ENCODE peak calls at places on chromosomes 11 and 22, in seven cellular contexts. N is PC-9, M is left lung, F is lung, G is spleen, R is PC-3, P is MG63. Y is an unnamed sample. For H3K36me3, the result is how much of the 10 kb centered on the place peaks cover.

GRCh38 chr11:113481672-113482071 is 6.5 kb upstream of the DRD2 start:
- DNase-seq in N (no peak), M (no peak), F (no peak), G (no peak), R (no peak), P (no peak), Y (no peak)

GRCh38 chr11:70111269-70112016 is 33.3 kb downstream of the ANO1 start:
- DNase-seq in N (peak), M (peak), F (no peak), G (no peak), R (peak), P (peak), Y (no peak)

GRCh38 chr22:39559456-39560105 is 11.0 kb upstream of the CACNA1I start:
- DNase-seq in N (peak), M (no peak), F (no peak), G (no peak), R (peak), P (peak), Y (no peak)

GRCh38 chr11:11461473-11461872 is 108.4 kb upstream of the CSNK2A3 start:
- DNase-seq in N (no peak), M (no peak), F (no peak), G (no peak), R (no peak), P (no peak), Y (no peak)

GRCh38 chr11:42598341-42598740 is 713.5 kb upstream of the API5 start:
- DNase-seq in N (no peak), M (no peak), F (no peak), G (no peak), R (no peak), P (no peak), Y (no peak)

GRCh38 chr11:1442163-1442562 is 44.4 kb downstream of the MOB2 start:
- DNase-seq in N (no peak), M (no peak), F (no peak), G (no peak), R (no peak), P (no peak), Y (no peak)

GRCh38 chr11:130070109-130070828 is 575 bp downstream of the APLP2 start:
- DNase-seq in N (peak), M (peak), F (peak), G (peak), R (peak), P (peak), Y (no peak)

GRCh38 chr11:14448229-14448628 is 51.4 kb downstream of the COPB1 start:
- DNase-seq in N (no peak), M (no peak), F (no peak), G (no peak), R (peak), P (no peak), Y (no peak)

GRCh38 chr11:79466411-79466810 is 25.6 kb upstream of the TENM4 start:
- DNase-seq in N (no peak), M (no peak), F (no peak), G (no peak), R (peak), P (no peak), Y (no peak)

GRCh38 chr11:10298342-10298741 is 4.3 kb upstream of the SBF2 start:
- DNase-seq in N (no peak), M (no peak), F (no peak), G (no peak), R (peak), P (no peak), Y (no peak)

GRCh38 chr22:45218974-45219373 is 21.7 kb downstream of the KIAA0930 start:
- DNase-seq in N (no peak), M (no peak), F (no peak), G (no peak), R (no peak), P (no peak), Y (no peak)

GRCh38 chr22:44920183-44920582 is 89.6 kb downstream of the PHF21B start:
- DNase-seq in N (no peak), M (peak), F (no peak), G (peak), R (no peak), P (no peak), Y (peak)

GRCh38 chr11:72584293-72584921 is 89.8 kb downstream of the PDE2A start:
- DNase-seq in N (no peak), M (peak), F (peak), G (peak), R (no peak), P (no peak), Y (peak)

GRCh38 chr22:44616882-44617655 is 84.9 kb upstream of the PRR5 start:
- DNase-seq in N (no peak), M (peak), F (no peak), G (no peak), R (no peak), P (peak), Y (no peak)

GRCh38 chr11:20013346-20014066 is 146.8 kb downstream of the DBX1 start:
- DNase-seq in N (no peak), M (no peak), F (no peak), G (no peak), R (peak), P (no peak), Y (no peak)

GRCh38 chr11:109223441-109223840 is 198.5 kb upstream of the C11orf87 start:
- DNase-seq in N (no peak), M (no peak), F (no peak), G (no peak), R (no peak), P (no peak), Y (no peak)

GRCh38 chr11:118532091-118532490 is 1.1 kb downstream of the TMEM25 start:
- DNase-seq in N (no peak), M (no peak), F (no peak), G (no peak), R (no peak), P (no peak), Y (no peak)

GRCh38 chr11:68904458-68904847 is 762 bp downstream of the IGHMBP2 start:
- DNase-seq in N (no peak), M (peak), F (peak), G (no peak), R (no peak), P (no peak), Y (no peak)

GRCh38 chr11:128323381-128323780 is 264.0 kb downstream of the ETS1 start:
- DNase-seq in N (no peak), M (no peak), F (no peak), G (no peak), R (no peak), P (no peak), Y (no peak)

GRCh38 chr11:129637983-129638776 is 177.5 kb upstream of the TMEM45B start:
- DNase-seq in N (no peak), M (no peak), F (no peak), G (no peak), R (peak), P (no peak), Y (no peak)

GRCh38 chr11:45333506-45333971 is 47.4 kb upstream of the SYT13 start:
- DNase-seq in N (no peak), M (no peak), F (peak), G (no peak), R (peak), P (peak), Y (no peak)

GRCh38 chr11:6251120-6251733 is 8.4 kb upstream of the CCKBR start:
- DNase-seq in N (peak), M (peak), F (peak), G (peak), R (peak), P (peak), Y (no peak)

GRCh38 chr11:67389477-67389876 is 2.3 kb upstream of the RAD9A start:
- DNase-seq in N (peak), M (peak), F (no peak), G (peak), R (peak), P (no peak), Y (no peak)

GRCh38 chr11:6258141-6258540 is 1.5 kb upstream of the CCKBR start:
- DNase-seq in N (no peak), M (no peak), F (no peak), G (no peak), R (no peak), P (no peak), Y (no peak)

GRCh38 chr11:7281083-7281482 is 29.4 kb downstream of the SYT9 start:
- DNase-seq in N (no peak), M (no peak), F (no peak), G (no peak), R (peak), P (no peak), Y (no peak)

GRCh38 chr11:12535321-12535720 is 138.9 kb upstream of the TEAD1 start:
- DNase-seq in N (no peak), M (no peak), F (no peak), G (no peak), R (no peak), P (no peak), Y (no peak)

GRCh38 chr22:21714784-21715183 is 20.8 kb downstream of the YPEL1 start:
- DNase-seq in N (no peak), M (no peak), F (no peak), G (no peak), R (peak), P (no peak), Y (no peak)

GRCh38 chr11:111091341-111091740 is 154.2 kb upstream of the POU2AF2 start:
- DNase-seq in N (no peak), M (no peak), F (no peak), G (no peak), R (no peak), P (no peak), Y (no peak)

GRCh38 chr22:21876486-21877176 is 9.2 kb upstream of the MAPK1 start:
- DNase-seq in N (no peak), M (no peak), F (no peak), G (no peak), R (no peak), P (no peak), Y (no peak)

GRCh38 chr11:134665571-134666268 is 253.7 kb upstream of the B3GAT1 start:
- DNase-seq in N (no peak), M (no peak), F (peak), G (no peak), R (no peak), P (no peak), Y (no peak)

GRCh38 chr11:30586251-30587144 is at the start of gene MPPED2:
- DNase-seq in N (no peak), M (peak), F (no peak), G (peak), R (no peak), P (no peak), Y (no peak)

GRCh38 chr11:125036933-125037332 is 26.2 kb upstream of the SLC37A2 start:
- DNase-seq in N (no peak), M (no peak), F (no peak), G (no peak), R (peak), P (peak), Y (no peak)

GRCh38 chr22:46011627-46012181 is 34.7 kb upstream of the WNT7B start:
- DNase-seq in N (no peak), M (no peak), F (no peak), G (peak), R (no peak), P (no peak), Y (no peak)

GRCh38 chr22:29658171-29658570 is 54.7 kb downstream of the NF2 start:
- DNase-seq in N (no peak), M (no peak), F (no peak), G (no peak), R (no peak), P (no peak), Y (no peak)

GRCh38 chr11:117933930-117934329 is 4.7 kb upstream of the TMPRSS13 start:
- DNase-seq in N (no peak), M (no peak), F (no peak), G (peak), R (no peak), P (no peak), Y (peak)

GRCh38 chr11:46050065-46050464 is 71.2 kb downstream of the PHF21A start:
- DNase-seq in N (peak), M (no peak), F (peak), G (no peak), R (peak), P (peak), Y (no peak)

GRCh38 chr11:129992161-129992944 is 10.3 kb downstream of the PRDM10 start:
- DNase-seq in N (peak), M (no peak), F (peak), G (no peak), R (peak), P (no peak), Y (no peak)

GRCh38 chr11:6259638-6260019 is at the start of gene CCKBR:
- DNase-seq in N (no peak), M (peak), F (no peak), G (peak), R (no peak), P (no peak), Y (no peak)

GRCh38 chr11:101913631-101914030 is 1.2 kb upstream of the CEP126 start:
- DNase-seq in N (no peak), M (no peak), F (no peak), G (no peak), R (no peak), P (no peak), Y (no peak)
- H3K36me3 ChIP-seq in N (under half), M (under half), F (under half), G (under half), R (under half), P (under half), Y (under half)

DNA sequence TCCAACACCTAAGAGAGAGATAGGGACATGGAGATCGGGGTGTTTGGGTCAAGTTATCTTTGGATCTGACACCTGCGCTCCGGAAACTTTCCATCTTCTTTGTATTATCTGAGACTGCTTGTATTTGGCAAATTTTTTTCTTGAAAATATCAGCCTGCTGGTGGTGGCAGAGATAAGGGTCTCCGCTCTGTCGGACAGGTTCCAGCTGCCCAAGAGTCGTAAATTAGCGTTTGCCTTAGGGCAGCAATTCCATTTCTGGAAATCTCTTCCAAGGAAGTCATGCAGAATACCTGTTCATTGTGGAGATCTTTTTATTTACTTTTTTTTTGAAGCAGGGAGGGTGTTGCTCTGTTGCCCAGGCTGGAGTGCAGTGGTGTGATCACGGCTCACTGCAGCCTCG is 19.5 kb upstream of the CSNK1E start:
- DNase-seq in N (no peak), M (no peak), F (no peak), G (no peak), R (no peak), P (no peak), Y (no peak)
- H3K4me3 ChIP-seq in N (peak), M (peak), F (no peak), G (peak), R (peak), P (no peak), Y (peak)

GRCh38 chr22:40624770-40625169 is 11.7 kb downstream of the MRTFA start:
- DNase-seq in N (no peak), M (no peak), F (no peak), G (no peak), R (peak), P (no peak), Y (no peak)
- H3K36me3 ChIP-seq in N (under half), M (under half), F (under half), G (under half), R (under half), P (under half), Y (under half)

GRCh38 chr11:122435540-122436187 is 219.9 kb upstream of the UBASH3B start:
- DNase-seq in N (no peak), M (no peak), F (no peak), G (no peak), R (no peak), P (no peak), Y (no peak)

GRCh38 chr11:122440783-122441701 is 214.5 kb upstream of the UBASH3B start:
- DNase-seq in N (no peak), M (no peak), F (no peak), G (no peak), R (no peak), P (peak), Y (no peak)

GRCh38 chr11:122441702-122442092 is 213.8 kb upstream of the UBASH3B start:
- DNase-seq in N (no peak), M (no peak), F (no peak), G (no peak), R (no peak), P (no peak), Y (no peak)

GRCh38 chr11:122436188-122436555 is 219.3 kb upstream of the UBASH3B start:
- DNase-seq in N (no peak), M (no peak), F (no peak), G (no peak), R (no peak), P (no peak), Y (no peak)

GRCh38 chr11:122439911-122440782 is 215.4 kb upstream of the UBASH3B start:
- DNase-seq in N (peak), M (no peak), F (no peak), G (no peak), R (no peak), P (peak), Y (no peak)
- H3K4me3 ChIP-seq in N (peak), M (peak), F (no peak), G (peak), R (peak), P (peak), Y (peak)

Y was measured in RWPE2.